ENCODE peak calls at places on chromosomes 6 and 20, in six cellular contexts. One of them, this sample, is unnamed.
A peak's percentile ranks its signal among the peaks of the same experiment; 100 is the strongest.

GRCh38 chr20:17971571-17972013 is 2.8 kb downstream of the MGME1 start:
- DNase-seq in fibroblast of lung: peak; percentile 83
- DNase-seq in adrenal gland: no peak
- DNase-seq in IMR-90: peak; percentile 57
- DNase-seq in Karpas-422: peak; percentile 60
- DNase-seq in CD4-positive, alpha-beta memory T cell: no peak
- DNase-seq in this sample: no peak

GRCh38 chr6:108655840-108656650 is 95.3 kb downstream of the FOXO3 start:
- DNase-seq in IMR-90: peak; percentile 90
- DNase-seq in CD4-positive, alpha-beta memory T cell: no peak
- DNase-seq in adrenal gland: no peak
- DNase-seq in fibroblast of lung: peak; percentile 88
- DNase-seq in Karpas-422: no peak
- DNase-seq in this sample: no peak

GRCh38 chr20:47809561-47809960 is 24.3 kb upstream of the SULF2 start:
- DNase-seq in Karpas-422: no peak
- DNase-seq in fibroblast of lung: peak; percentile 50
- DNase-seq in adrenal gland: no peak
- DNase-seq in IMR-90: no peak
- DNase-seq in CD4-positive, alpha-beta memory T cell: no peak
- DNase-seq in this sample: no peak

GRCh38 chr6:138588805-138589434 is 89.6 kb upstream of the NHSL1 start:
- DNase-seq in adrenal gland: peak; percentile 56
- DNase-seq in fibroblast of lung: peak; percentile 66
- DNase-seq in Karpas-422: peak; percentile 85
- DNase-seq in CD4-positive, alpha-beta memory T cell: peak; percentile 47
- DNase-seq in IMR-90: peak; percentile 83
- DNase-seq in this sample: peak; percentile 73

GRCh38 chr6:44238687-44239350 is 8.1 kb upstream of the HSP90AB1 start:
- DNase-seq in fibroblast of lung: no peak
- DNase-seq in CD4-positive, alpha-beta memory T cell: no peak
- DNase-seq in adrenal gland: no peak
- DNase-seq in Karpas-422: no peak
- DNase-seq in IMR-90: no peak
- DNase-seq in this sample: no peak

GRCh38 chr6:21751608-21752007 is 158.1 kb downstream of the SOX4 start:
- DNase-seq in fibroblast of lung: no peak
- DNase-seq in Karpas-422: no peak
- DNase-seq in CD4-positive, alpha-beta memory T cell: no peak
- DNase-seq in IMR-90: no peak
- DNase-seq in adrenal gland: no peak
- DNase-seq in this sample: no peak

GRCh38 chr6:152748843-152749242 is 1.8 kb upstream of the VIP start:
- DNase-seq in fibroblast of lung: no peak
- DNase-seq in IMR-90: peak; percentile 33
- DNase-seq in Karpas-422: peak; percentile 59
- DNase-seq in CD4-positive, alpha-beta memory T cell: no peak
- DNase-seq in adrenal gland: no peak
- DNase-seq in this sample: no peak

GRCh38 chr20:37528442-37529213 is 952 bp upstream of the BLCAP start:
- DNase-seq in adrenal gland: no peak
- DNase-seq in fibroblast of lung: peak; percentile 41
- DNase-seq in Karpas-422: no peak
- DNase-seq in CD4-positive, alpha-beta memory T cell: no peak
- DNase-seq in IMR-90: no peak
- DNase-seq in this sample: no peak

GRCh38 chr20:36575066-36575743 is 1.8 kb downstream of the TGIF2 start:
- DNase-seq in fibroblast of lung: peak; percentile 60
- DNase-seq in Karpas-422: peak; percentile 75
- DNase-seq in adrenal gland: peak; percentile 67
- DNase-seq in CD4-positive, alpha-beta memory T cell: peak; percentile 54
- DNase-seq in IMR-90: peak; percentile 54
- DNase-seq in this sample: no peak

GRCh38 chr20:63664861-63665594 is 6.9 kb downstream of the RTEL1 start:
- DNase-seq in adrenal gland: no peak
- DNase-seq in CD4-positive, alpha-beta memory T cell: no peak
- DNase-seq in Karpas-422: no peak
- DNase-seq in IMR-90: no peak
- DNase-seq in fibroblast of lung: no peak
- DNase-seq in this sample: no peak

DNA sequence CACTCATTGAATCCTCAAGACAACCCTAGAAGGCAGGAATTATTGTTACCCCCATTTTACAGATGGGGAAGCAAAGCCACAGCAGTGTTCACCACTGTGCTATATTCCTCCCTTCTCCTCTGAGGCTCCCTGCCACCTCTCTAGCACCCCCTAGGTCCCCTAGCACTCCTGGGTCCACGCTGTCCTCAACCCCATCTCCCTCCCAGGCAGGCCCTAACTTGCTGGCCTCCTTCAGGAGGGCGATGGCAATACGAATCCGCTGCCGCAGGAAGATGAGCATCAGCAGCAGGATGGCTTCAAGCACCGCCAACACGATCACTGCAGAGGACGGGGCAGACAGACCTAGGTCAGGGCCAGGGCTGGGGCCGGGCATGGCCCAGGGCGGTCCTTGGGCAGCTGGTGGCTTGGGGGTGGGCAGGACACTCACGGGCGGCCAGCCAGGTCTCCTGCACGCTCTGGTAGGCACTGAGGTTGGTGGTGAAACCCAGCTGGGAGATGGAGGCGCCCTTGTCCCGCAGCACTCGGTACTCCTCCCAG is 7.8 kb upstream of the NEU1 start:
- DNase-seq in Karpas-422: peak; percentile 49
- DNase-seq in fibroblast of lung: no peak
- DNase-seq in CD4-positive, alpha-beta memory T cell: no peak
- DNase-seq in IMR-90: no peak
- DNase-seq in adrenal gland: no peak
- DNase-seq in this sample: no peak
- H3K27ac ChIP-seq in Karpas-422: no peak overlapping the region
- H3K27ac ChIP-seq in fibroblast of lung: no peak overlapping the region
- H3K27ac ChIP-seq in CD4-positive, alpha-beta memory T cell: no peak overlapping the region
- H3K27ac ChIP-seq in IMR-90: no peak overlapping the region
- H3K27ac ChIP-seq in adrenal gland: peak overlapping the region; percentile 89
- H3K27ac ChIP-seq in this sample: no peak overlapping the region

DNA sequence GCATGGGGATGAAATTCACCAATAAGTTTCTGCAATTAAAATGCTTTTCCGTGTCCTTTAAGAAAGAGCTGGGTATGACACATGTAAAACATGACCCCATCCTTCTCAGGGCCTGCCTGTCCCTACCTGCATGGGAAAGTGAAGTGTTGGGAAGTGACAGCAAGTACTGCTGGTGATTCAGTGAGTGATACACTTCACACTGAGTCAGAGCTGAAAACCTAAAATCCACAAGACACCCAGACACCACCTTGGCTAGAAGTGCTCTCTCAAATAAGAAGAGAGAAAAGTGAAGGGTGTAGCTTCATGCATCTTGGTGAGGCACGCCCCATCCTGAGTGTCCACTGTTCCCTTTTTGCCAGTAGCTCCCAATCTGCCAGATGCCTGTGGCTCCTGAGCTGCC is 3.3 kb downstream of the RAB22A start:
- DNase-seq in IMR-90: no peak
- DNase-seq in adrenal gland: no peak
- DNase-seq in fibroblast of lung: no peak
- DNase-seq in CD4-positive, alpha-beta memory T cell: no peak
- DNase-seq in Karpas-422: no peak
- DNase-seq in this sample: no peak
- H3K36me3 ChIP-seq in IMR-90: peaks cover 38% of the 10 kb centered on the region
- H3K36me3 ChIP-seq in adrenal gland: peaks cover 40% of the 10 kb centered on the region
- H3K36me3 ChIP-seq in fibroblast of lung: peaks cover 15% of the 10 kb centered on the region
- H3K36me3 ChIP-seq in CD4-positive, alpha-beta memory T cell: peaks cover 21% of the 10 kb centered on the region
- H3K36me3 ChIP-seq in Karpas-422: no peaks in the 10 kb centered on the region
- H3K36me3 ChIP-seq in this sample: peaks cover 7% of the 10 kb centered on the region

GRCh38 chr6:40349092-40349491 is 238.1 kb downstream of the LRFN2 start:
- DNase-seq in Karpas-422: no peak
- DNase-seq in IMR-90: no peak
- DNase-seq in adrenal gland: no peak
- DNase-seq in fibroblast of lung: peak; percentile 51
- DNase-seq in CD4-positive, alpha-beta memory T cell: no peak
- DNase-seq in this sample: no peak
- H3K27ac ChIP-seq in Karpas-422: no peak overlapping the region
- H3K27ac ChIP-seq in IMR-90: no peak overlapping the region
- H3K27ac ChIP-seq in adrenal gland: no peak overlapping the region
- H3K27ac ChIP-seq in fibroblast of lung: no peak overlapping the region
- H3K27ac ChIP-seq in CD4-positive, alpha-beta memory T cell: no peak overlapping the region
- H3K27ac ChIP-seq in this sample: no peak overlapping the region

GRCh38 chr20:35306931-35307517 is 14.8 kb upstream of the FAM83C start:
- DNase-seq in adrenal gland: no peak
- DNase-seq in fibroblast of lung: peak; percentile 78
- DNase-seq in IMR-90: peak; percentile 84
- DNase-seq in Karpas-422: peak; percentile 60
- DNase-seq in CD4-positive, alpha-beta memory T cell: no peak
- DNase-seq in this sample: peak; percentile 47
- H3K36me3 ChIP-seq in adrenal gland: no peaks in the 10 kb centered on the region
- H3K36me3 ChIP-seq in fibroblast of lung: no peaks in the 10 kb centered on the region
- H3K36me3 ChIP-seq in IMR-90: no peaks in the 10 kb centered on the region
- H3K36me3 ChIP-seq in Karpas-422: peaks cover 7% of the 10 kb centered on the region
- H3K36me3 ChIP-seq in CD4-positive, alpha-beta memory T cell: peaks cover 5% of the 10 kb centered on the region
- H3K36me3 ChIP-seq in this sample: no peaks in the 10 kb centered on the region

DNA sequence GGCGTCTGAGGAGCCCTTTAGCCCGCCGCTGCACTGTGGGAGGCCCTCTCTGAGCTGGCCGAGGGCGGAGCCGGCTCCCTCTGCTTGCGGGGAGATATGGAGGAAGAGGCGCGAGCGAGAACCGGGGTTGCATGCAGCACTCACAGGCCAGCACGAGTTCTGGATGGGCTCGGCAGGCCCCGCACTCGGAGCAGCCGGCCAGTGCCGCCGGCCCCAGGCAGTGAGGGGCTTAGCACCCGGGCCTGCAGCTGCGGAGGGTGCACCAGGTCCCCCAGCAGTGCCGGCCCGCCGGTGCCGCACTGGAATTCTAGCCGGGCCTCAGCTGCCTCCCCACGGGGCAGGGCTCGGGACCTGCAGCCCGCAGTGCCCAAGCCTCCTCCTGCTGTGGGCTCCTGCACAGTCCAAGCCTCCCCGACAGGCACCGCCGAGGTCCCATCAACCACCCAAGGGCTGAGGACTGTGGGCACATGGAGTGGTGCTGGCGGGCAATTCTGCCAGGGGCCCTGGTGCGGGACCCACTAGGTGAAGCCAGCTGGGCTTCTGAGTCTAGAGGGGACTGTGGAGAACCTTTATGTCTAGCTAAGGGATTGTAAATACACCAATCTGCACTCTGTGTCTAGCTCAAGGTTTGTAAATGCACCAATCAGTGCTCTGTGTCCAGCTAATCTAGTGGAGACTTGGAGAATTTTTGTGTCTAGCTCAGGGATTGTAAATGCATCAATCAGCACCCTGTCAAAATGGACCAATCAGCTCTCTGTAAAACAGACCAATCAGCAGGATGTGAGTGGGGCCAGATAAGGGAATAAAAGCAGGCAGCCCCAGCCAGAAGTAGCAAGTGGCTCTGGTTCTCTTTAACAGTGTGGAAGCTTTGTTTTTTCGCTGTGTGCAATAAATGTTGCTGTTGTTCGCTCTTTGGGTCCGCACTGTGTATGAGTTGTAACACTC is 329.7 kb upstream of the JARID2 start:
- DNase-seq in fibroblast of lung: no peak
- DNase-seq in CD4-positive, alpha-beta memory T cell: no peak
- DNase-seq in adrenal gland: no peak
- DNase-seq in IMR-90: no peak
- DNase-seq in Karpas-422: no peak
- DNase-seq in this sample: no peak
- H3K27ac ChIP-seq in fibroblast of lung: no peak overlapping the region
- H3K27ac ChIP-seq in CD4-positive, alpha-beta memory T cell: no peak overlapping the region
- H3K27ac ChIP-seq in adrenal gland: no peak overlapping the region
- H3K27ac ChIP-seq in IMR-90: no peak overlapping the region
- H3K27ac ChIP-seq in Karpas-422: no peak overlapping the region
- H3K27ac ChIP-seq in this sample: no peak overlapping the region

GRCh38 chr6:35473849-35474128 is 5.6 kb downstream of the RPL10A start:
- DNase-seq in fibroblast of lung: no peak
- DNase-seq in Karpas-422: no peak
- DNase-seq in adrenal gland: no peak
- DNase-seq in CD4-positive, alpha-beta memory T cell: peak; percentile 25
- DNase-seq in IMR-90: no peak
- DNase-seq in this sample: no peak
- H3K36me3 ChIP-seq in fibroblast of lung: peaks cover 38% of the 10 kb centered on the region
- H3K36me3 ChIP-seq in Karpas-422: peaks cover 34% of the 10 kb centered on the region
- H3K36me3 ChIP-seq in adrenal gland: peaks cover 25% of the 10 kb centered on the region
- H3K36me3 ChIP-seq in CD4-positive, alpha-beta memory T cell: peaks cover 16% of the 10 kb centered on the region
- H3K36me3 ChIP-seq in IMR-90: peaks cover 66% of the 10 kb centered on the region
- H3K36me3 ChIP-seq in this sample: peaks cover 40% of the 10 kb centered on the region

DNA sequence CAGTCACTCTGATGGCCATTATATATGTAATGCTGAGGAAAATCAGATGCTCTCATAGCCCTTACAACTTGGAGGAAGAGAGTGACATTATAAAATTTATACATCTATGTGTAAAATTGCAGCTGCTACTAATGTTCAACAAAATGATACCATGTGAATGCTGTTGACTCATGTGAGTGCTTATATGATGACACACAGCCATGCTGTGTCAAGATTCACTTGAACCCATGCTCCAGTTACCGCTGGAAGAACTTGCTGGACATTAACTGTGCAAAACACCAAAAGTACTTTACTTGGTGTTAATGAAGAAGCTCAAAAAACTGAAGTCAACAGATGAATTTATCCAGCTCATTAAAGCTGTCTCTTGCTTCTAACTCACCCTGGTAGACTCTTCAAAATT is 318.9 kb upstream of the PLCB4 start:
- DNase-seq in CD4-positive, alpha-beta memory T cell: no peak
- DNase-seq in adrenal gland: no peak
- DNase-seq in fibroblast of lung: peak; percentile 60
- DNase-seq in Karpas-422: no peak
- DNase-seq in IMR-90: peak; percentile 86
- DNase-seq in this sample: no peak
- H3K27ac ChIP-seq in CD4-positive, alpha-beta memory T cell: no peak overlapping the region
- H3K27ac ChIP-seq in adrenal gland: no peak overlapping the region
- H3K27ac ChIP-seq in fibroblast of lung: no peak overlapping the region
- H3K27ac ChIP-seq in Karpas-422: no peak overlapping the region
- H3K27ac ChIP-seq in IMR-90: no peak overlapping the region
- H3K27ac ChIP-seq in this sample: no peak overlapping the region

GRCh38 chr6:10404107-10404798 is 10.6 kb downstream of the TFAP2A start:
- DNase-seq in IMR-90: peak; percentile 90
- DNase-seq in fibroblast of lung: peak; percentile 88
- DNase-seq in adrenal gland: peak; percentile 93
- DNase-seq in CD4-positive, alpha-beta memory T cell: peak; percentile 90
- DNase-seq in Karpas-422: peak; percentile 99
- DNase-seq in this sample: peak; percentile 92

GRCh38 chr6:10404799-10405524 is 9.9 kb downstream of the TFAP2A start:
- DNase-seq in adrenal gland: no peak
- DNase-seq in fibroblast of lung: no peak
- DNase-seq in Karpas-422: no peak
- DNase-seq in IMR-90: no peak
- DNase-seq in CD4-positive, alpha-beta memory T cell: no peak
- DNase-seq in this sample: no peak

GRCh38 chr6:10402648-10403311 is 12.1 kb downstream of the TFAP2A start:
- DNase-seq in Karpas-422: no peak
- DNase-seq in IMR-90: no peak
- DNase-seq in CD4-positive, alpha-beta memory T cell: no peak
- DNase-seq in fibroblast of lung: no peak
- DNase-seq in adrenal gland: no peak
- DNase-seq in this sample: no peak

GRCh38 chr6:10401632-10402223 is 13.1 kb downstream of the TFAP2A start:
- DNase-seq in Karpas-422: no peak
- DNase-seq in IMR-90: no peak
- DNase-seq in CD4-positive, alpha-beta memory T cell: no peak
- DNase-seq in adrenal gland: no peak
- DNase-seq in fibroblast of lung: no peak
- DNase-seq in this sample: no peak

GRCh38 chr6:10403385-10404106 is 11.3 kb downstream of the TFAP2A start:
- DNase-seq in IMR-90: peak; percentile 85
- DNase-seq in adrenal gland: no peak
- DNase-seq in CD4-positive, alpha-beta memory T cell: no peak
- DNase-seq in fibroblast of lung: peak; percentile 81
- DNase-seq in Karpas-422: no peak
- DNase-seq in this sample: no peak
- H3K36me3 ChIP-seq in IMR-90: no peaks in the 10 kb centered on the region
- H3K36me3 ChIP-seq in adrenal gland: no peaks in the 10 kb centered on the region
- H3K36me3 ChIP-seq in CD4-positive, alpha-beta memory T cell: no peaks in the 10 kb centered on the region
- H3K36me3 ChIP-seq in fibroblast of lung: no peaks in the 10 kb centered on the region
- H3K36me3 ChIP-seq in Karpas-422: no peaks in the 10 kb centered on the region
- H3K36me3 ChIP-seq in this sample: no peaks in the 10 kb centered on the region

This sample was measured in iPS DF 6.9.